ENCODE peak calls at places on chromosomes 6 and 20, in five cellular contexts. One of them, this sample, is unnamed.

GRCh38 chr6:33206027-33206863 is 1.8 kb downstream of the HSD17B8 start:
- DNase-seq in upper lobe of right lung: no peak
- DNase-seq in spleen: no peak
- DNase-seq in fibroblast of mammary gland: no peak
- DNase-seq in AG10803: peak
- DNase-seq in this sample: no peak

GRCh38 chr20:63473555-63474449 is 1.3 kb upstream of the KCNQ2 start:
- DNase-seq in upper lobe of right lung: no peak
- DNase-seq in spleen: no peak
- DNase-seq in fibroblast of mammary gland: no peak
- DNase-seq in AG10803: no peak
- DNase-seq in this sample: no peak

GRCh38 chr6:154705471-154706113 is 27.6 kb upstream of the SCAF8 start:
- DNase-seq in upper lobe of right lung: no peak
- DNase-seq in spleen: no peak
- DNase-seq in fibroblast of mammary gland: peak
- DNase-seq in AG10803: no peak
- DNase-seq in this sample: no peak

GRCh38 chr6:82072113-82072512 is 175.4 kb downstream of the IBTK start:
- DNase-seq in upper lobe of right lung: no peak
- DNase-seq in spleen: no peak
- DNase-seq in fibroblast of mammary gland: no peak
- DNase-seq in AG10803: peak
- DNase-seq in this sample: no peak

GRCh38 chr6:158605266-158605878 is 39.2 kb downstream of the DYNLT1 start:
- DNase-seq in upper lobe of right lung: no peak
- DNase-seq in spleen: no peak
- DNase-seq in fibroblast of mammary gland: peak
- DNase-seq in AG10803: peak
- DNase-seq in this sample: no peak

GRCh38 chr20:13984211-13984610 is 6.2 kb downstream of the SEL1L2 start:
- DNase-seq in upper lobe of right lung: no peak
- DNase-seq in spleen: no peak
- DNase-seq in fibroblast of mammary gland: no peak
- DNase-seq in AG10803: no peak
- DNase-seq in this sample: no peak

GRCh38 chr20:46174469-46175126 is 56.5 kb downstream of the CD40 start:
- DNase-seq in upper lobe of right lung: peak
- DNase-seq in spleen: peak
- DNase-seq in fibroblast of mammary gland: peak
- DNase-seq in AG10803: peak
- DNase-seq in this sample: no peak

GRCh38 chr20:50283922-50284810 is 93.5 kb downstream of the CEBPB start:
- DNase-seq in upper lobe of right lung: peak
- DNase-seq in spleen: peak
- DNase-seq in fibroblast of mammary gland: peak
- DNase-seq in AG10803: peak
- DNase-seq in this sample: no peak

GRCh38 chr20:32752458-32753250 is 9.4 kb upstream of the COMMD7 start:
- DNase-seq in upper lobe of right lung: no peak
- DNase-seq in spleen: no peak
- DNase-seq in fibroblast of mammary gland: peak
- DNase-seq in AG10803: peak
- DNase-seq in this sample: no peak

GRCh38 chr6:156057869-156058268 is 602.2 kb upstream of the NOX3 start:
- DNase-seq in upper lobe of right lung: no peak
- DNase-seq in spleen: no peak
- DNase-seq in fibroblast of mammary gland: no peak
- DNase-seq in AG10803: no peak
- DNase-seq in this sample: no peak

GRCh38 chr6:32852018-32852843 is 1.3 kb downstream of the TAP1 start:
- DNase-seq in upper lobe of right lung: no peak
- DNase-seq in spleen: peak
- DNase-seq in fibroblast of mammary gland: no peak
- DNase-seq in AG10803: peak
- DNase-seq in this sample: no peak

GRCh38 chr6:36924778-36925396 is 29.7 kb upstream of the PI16 start:
- DNase-seq in upper lobe of right lung: no peak
- DNase-seq in spleen: no peak
- DNase-seq in fibroblast of mammary gland: no peak
- DNase-seq in AG10803: no peak
- DNase-seq in this sample: no peak

GRCh38 chr6:24223131-24223715 is 97.2 kb downstream of the NRSN1 start:
- DNase-seq in upper lobe of right lung: no peak
- DNase-seq in spleen: no peak
- DNase-seq in fibroblast of mammary gland: no peak
- DNase-seq in AG10803: peak
- DNase-seq in this sample: no peak

GRCh38 chr6:14665827-14666724 is 548.5 kb downstream of the CD83 start:
- DNase-seq in upper lobe of right lung: peak
- DNase-seq in spleen: no peak
- DNase-seq in fibroblast of mammary gland: peak
- DNase-seq in AG10803: peak
- DNase-seq in this sample: no peak

GRCh38 chr20:43842126-43843020 is 72.3 kb upstream of the TOX2 start:
- DNase-seq in upper lobe of right lung: no peak
- DNase-seq in spleen: no peak
- DNase-seq in fibroblast of mammary gland: peak
- DNase-seq in AG10803: no peak
- DNase-seq in this sample: no peak

GRCh38 chr6:30344868-30345671 is at the start of gene RPP21:
- DNase-seq in upper lobe of right lung: peak
- DNase-seq in spleen: peak
- DNase-seq in fibroblast of mammary gland: peak
- DNase-seq in AG10803: peak
- DNase-seq in this sample: peak

GRCh38 chr6:11094411-11094851 is 797 bp downstream of the SMIM13 start:
- DNase-seq in upper lobe of right lung: peak
- DNase-seq in spleen: peak
- DNase-seq in fibroblast of mammary gland: peak
- DNase-seq in AG10803: peak
- DNase-seq in this sample: no peak

GRCh38 chr6:32371204-32371603 is 499 bp downstream of the TSBP1 start:
- DNase-seq in upper lobe of right lung: no peak
- DNase-seq in spleen: no peak
- DNase-seq in fibroblast of mammary gland: no peak
- DNase-seq in AG10803: peak
- DNase-seq in this sample: no peak

DNA sequence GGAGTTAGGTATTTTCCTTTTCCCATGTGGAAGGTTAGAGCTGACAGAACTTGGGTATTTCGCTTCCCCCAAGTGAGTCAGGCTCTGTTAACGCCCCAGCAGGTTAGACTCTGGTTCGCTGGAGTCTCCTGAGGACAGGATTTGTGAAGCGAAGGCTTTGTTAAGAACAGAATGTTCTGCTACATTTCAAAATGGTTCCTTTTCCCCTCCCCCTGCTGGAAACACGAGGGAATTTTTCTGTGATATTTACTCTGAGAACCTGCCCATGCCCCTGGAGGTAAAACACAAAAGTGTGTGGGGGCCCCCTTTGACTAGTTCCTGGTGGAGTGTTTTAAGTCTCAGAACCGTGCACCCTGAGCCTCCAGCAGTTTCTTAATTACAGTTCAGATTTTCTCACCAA is 731.4 kb upstream of the CITED2 start:
- DNase-seq in upper lobe of right lung: no peak
- DNase-seq in spleen: no peak
- DNase-seq in fibroblast of mammary gland: peak
- DNase-seq in AG10803: no peak
- DNase-seq in this sample: no peak
- TF ChIP-seq CTCF in upper lobe of right lung: no peak
- TF ChIP-seq CTCF in spleen: no peak
- TF ChIP-seq CTCF in fibroblast of mammary gland: peak
- TF ChIP-seq CTCF in AG10803: no peak
- TF ChIP-seq CTCF in this sample: peak

DNA sequence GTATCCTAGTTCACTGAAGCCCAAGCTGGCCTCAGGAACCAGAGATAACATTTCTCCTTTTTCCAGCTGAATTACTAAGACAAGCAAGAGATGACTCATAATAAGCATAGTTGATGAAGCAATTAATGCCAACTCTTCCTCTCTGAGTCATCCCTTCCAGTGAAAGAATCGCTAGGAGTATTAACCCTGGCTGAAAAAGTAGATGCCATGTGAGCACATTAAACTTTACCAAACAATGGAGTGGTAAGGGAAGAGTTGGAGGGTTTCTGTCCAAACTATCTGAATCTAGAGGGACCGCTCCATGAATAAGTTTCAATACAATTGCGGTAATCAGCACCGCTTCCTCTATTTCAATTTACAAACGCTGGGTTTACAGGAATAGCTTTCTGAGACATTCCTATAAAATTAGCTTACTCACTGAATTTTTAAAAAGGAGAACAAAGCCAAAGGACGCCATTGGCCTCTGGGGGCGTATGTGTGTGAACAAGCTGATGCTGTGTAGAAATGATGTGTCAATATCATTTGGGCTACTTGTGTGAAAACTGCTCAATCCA is 48.3 kb downstream of the ATXN1 start:
- DNase-seq in upper lobe of right lung: peak
- DNase-seq in spleen: no peak
- DNase-seq in fibroblast of mammary gland: peak
- DNase-seq in AG10803: peak
- DNase-seq in this sample: no peak
- TF ChIP-seq CTCF in upper lobe of right lung: peak
- TF ChIP-seq CTCF in spleen: peak
- TF ChIP-seq CTCF in fibroblast of mammary gland: peak
- TF ChIP-seq CTCF in AG10803: peak
- TF ChIP-seq CTCF in this sample: peak

GRCh38 chr6:41074692-41075436 is 2.1 kb downstream of the NFYA start:
- DNase-seq in upper lobe of right lung: no peak
- DNase-seq in spleen: no peak
- DNase-seq in fibroblast of mammary gland: peak
- DNase-seq in AG10803: peak
- DNase-seq in this sample: no peak

GRCh38 chr6:41072836-41073202 is at the start of gene NFYA:
- DNase-seq in upper lobe of right lung: peak
- DNase-seq in spleen: no peak
- DNase-seq in fibroblast of mammary gland: peak
- DNase-seq in AG10803: no peak
- DNase-seq in this sample: no peak

GRCh38 chr6:41071923-41072835 is at the start of gene OARD1:
- DNase-seq in upper lobe of right lung: peak
- DNase-seq in spleen: peak
- DNase-seq in fibroblast of mammary gland: peak
- DNase-seq in AG10803: peak
- DNase-seq in this sample: peak

GRCh38 chr6:41073968-41074691 is 1.4 kb downstream of the NFYA start:
- DNase-seq in upper lobe of right lung: no peak
- DNase-seq in spleen: no peak
- DNase-seq in fibroblast of mammary gland: peak
- DNase-seq in AG10803: peak
- DNase-seq in this sample: no peak

GRCh38 chr6:41073203-41073967 is 611 bp downstream of the NFYA start:
- DNase-seq in upper lobe of right lung: peak
- DNase-seq in spleen: peak
- DNase-seq in fibroblast of mammary gland: no peak
- DNase-seq in AG10803: peak
- DNase-seq in this sample: peak
- TF ChIP-seq CTCF in upper lobe of right lung: peak
- TF ChIP-seq CTCF in spleen: peak
- TF ChIP-seq CTCF in fibroblast of mammary gland: no peak
- TF ChIP-seq CTCF in AG10803: peak
- TF ChIP-seq CTCF in this sample: peak

DNA sequence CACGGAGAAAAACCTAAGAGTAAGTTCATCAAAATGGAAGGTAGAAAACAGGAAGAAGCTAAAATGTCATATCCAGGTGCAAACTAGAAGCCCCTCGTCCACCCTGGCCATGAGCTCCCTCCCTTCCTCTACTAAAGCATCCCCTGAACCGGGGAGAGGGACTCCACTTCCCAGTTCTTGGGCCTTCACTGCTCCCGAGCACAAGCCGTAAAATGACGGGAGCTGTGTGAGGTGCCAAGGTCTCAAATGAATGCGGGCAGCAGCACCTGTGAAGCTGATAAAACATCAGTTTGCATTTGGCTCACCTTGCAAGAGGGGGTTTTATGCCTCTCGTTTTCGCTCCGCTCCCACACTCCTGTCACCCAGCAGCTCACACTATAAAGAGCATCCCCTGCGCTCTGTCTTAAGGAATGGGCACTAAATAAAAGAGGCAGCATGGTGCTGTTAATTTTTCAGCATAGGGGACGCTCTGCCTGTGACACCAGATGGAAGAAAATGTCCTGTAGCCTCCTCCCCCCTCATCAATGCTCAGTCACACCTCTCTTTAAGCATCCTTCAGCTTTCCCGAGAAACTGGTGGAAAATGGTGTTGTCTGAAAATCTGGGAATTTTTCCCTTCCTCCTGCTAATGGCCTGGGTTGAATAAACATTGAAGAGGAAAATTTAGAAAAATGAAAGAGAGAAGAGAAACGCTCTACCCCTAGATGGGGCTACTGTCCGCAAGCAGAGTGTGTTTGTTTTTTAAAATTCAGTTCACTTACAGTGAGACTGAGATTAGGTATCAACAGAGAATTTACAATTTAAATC is 563.0 kb upstream of the AGPAT4 start:
- DNase-seq in upper lobe of right lung: no peak
- DNase-seq in spleen: no peak
- DNase-seq in fibroblast of mammary gland: peak
- DNase-seq in AG10803: no peak
- DNase-seq in this sample: no peak
- TF ChIP-seq CTCF in upper lobe of right lung: no peak
- TF ChIP-seq CTCF in spleen: no peak
- TF ChIP-seq CTCF in fibroblast of mammary gland: peak
- TF ChIP-seq CTCF in AG10803: peak
- TF ChIP-seq CTCF in this sample: peak

GRCh38 chr6:56767892-56768531 is 125.3 kb upstream of the DST start:
- DNase-seq in upper lobe of right lung: no peak
- DNase-seq in spleen: no peak
- DNase-seq in fibroblast of mammary gland: no peak
- DNase-seq in AG10803: no peak
- DNase-seq in this sample: no peak
- TF ChIP-seq CTCF in upper lobe of right lung: no peak
- TF ChIP-seq CTCF in spleen: no peak
- TF ChIP-seq CTCF in fibroblast of mammary gland: peak
- TF ChIP-seq CTCF in AG10803: peak
- TF ChIP-seq CTCF in this sample: peak

GRCh38 chr20:11569163-11569562 is 348.5 kb upstream of the BTBD3 start:
- DNase-seq in upper lobe of right lung: no peak
- DNase-seq in spleen: no peak
- DNase-seq in fibroblast of mammary gland: no peak
- DNase-seq in AG10803: no peak
- DNase-seq in this sample: no peak
- TF ChIP-seq CTCF in upper lobe of right lung: no peak
- TF ChIP-seq CTCF in spleen: no peak
- TF ChIP-seq CTCF in fibroblast of mammary gland: no peak
- TF ChIP-seq CTCF in AG10803: no peak
- TF ChIP-seq CTCF in this sample: no peak

GRCh38 chr20:48421547-48421946 is 406.3 kb downstream of the PREX1 start:
- DNase-seq in upper lobe of right lung: no peak
- DNase-seq in spleen: no peak
- DNase-seq in fibroblast of mammary gland: no peak
- DNase-seq in AG10803: no peak
- DNase-seq in this sample: no peak
- TF ChIP-seq CTCF in upper lobe of right lung: no peak
- TF ChIP-seq CTCF in spleen: no peak
- TF ChIP-seq CTCF in fibroblast of mammary gland: no peak
- TF ChIP-seq CTCF in AG10803: no peak
- TF ChIP-seq CTCF in this sample: no peak